ENCODE peak calls at places on chromosomes 13 and 19, in seven cellular contexts. F is GM06990, S is Karpas-422, B is transverse colon, P is uterus, Z is lower lobe of right lung, T is heart right ventricle. J is an unnamed sample.

GRCh38 chr19:39082745-39083598 is 1.2 kb upstream of the ACP7 start:
- DNase-seq in F (no peak), S (no peak), B (no peak), P (no peak), Z (no peak), T (no peak), J (peak)

GRCh38 chr13:85347251-85347650 is 452.0 kb downstream of the SLITRK6 start:
- DNase-seq in F (no peak), S (no peak), B (no peak), P (no peak), Z (no peak), T (no peak), J (no peak)

GRCh38 chr19:10805075-10805757 is 30.8 kb downstream of the TMED1 start:
- DNase-seq in F (no peak), S (no peak), B (no peak), P (no peak), Z (peak), T (no peak), J (no peak)

GRCh38 chr13:69565334-69565733 is 542.3 kb upstream of the ATXN8OS start:
- DNase-seq in F (no peak), S (peak), B (peak), P (no peak), Z (no peak), T (no peak), J (peak)

GRCh38 chr19:49071860-49072547 is 495 bp downstream of the KCNA7 start:
- DNase-seq in F (no peak), S (no peak), B (no peak), P (no peak), Z (no peak), T (no peak), J (peak)

GRCh38 chr13:82165396-82166174 is 1716.7 kb downstream of the SLITRK1 start:
- DNase-seq in F (no peak), S (no peak), B (no peak), P (no peak), Z (no peak), T (no peak), J (peak)

GRCh38 chr19:31402931-31403330 is 53.7 kb upstream of the TSHZ3 start:
- DNase-seq in F (no peak), S (no peak), B (no peak), P (no peak), Z (no peak), T (no peak), J (no peak)

GRCh38 chr19:35718345-35719041 is 690 bp downstream of the KMT2B start:
- DNase-seq in F (peak), S (peak), B (peak), P (peak), Z (peak), T (peak), J (peak)

GRCh38 chr19:18646535-18647370 is 9.9 kb downstream of the KLHL26 start:
- DNase-seq in F (no peak), S (no peak), B (no peak), P (no peak), Z (no peak), T (no peak), J (peak)

GRCh38 chr19:41861846-41862245 is 1.8 kb downstream of the RPS19 start:
- DNase-seq in F (no peak), S (no peak), B (no peak), P (no peak), Z (no peak), T (no peak), J (no peak)
- H3K4me3 ChIP-seq in F (peak), S (peak), B (no peak), P (no peak), Z (peak), T (peak), J (no peak)

GRCh38 chr19:2494084-2494446 is 18.1 kb downstream of the GADD45B start:
- DNase-seq in F (no peak), S (peak), B (no peak), P (no peak), Z (no peak), T (no peak), J (peak)
- H3K4me3 ChIP-seq in F (no peak), S (no peak), B (no peak), P (no peak), Z (peak), T (peak), J (no peak)

GRCh38 chr13:98253526-98253925 is 76.5 kb upstream of the RNF113B start:
- DNase-seq in F (no peak), S (no peak), B (no peak), P (no peak), Z (no peak), T (no peak), J (no peak)
- H3K4me3 ChIP-seq in F (no peak), S (no peak), B (no peak), P (no peak), Z (no peak), T (no peak), J (no peak)

DNA sequence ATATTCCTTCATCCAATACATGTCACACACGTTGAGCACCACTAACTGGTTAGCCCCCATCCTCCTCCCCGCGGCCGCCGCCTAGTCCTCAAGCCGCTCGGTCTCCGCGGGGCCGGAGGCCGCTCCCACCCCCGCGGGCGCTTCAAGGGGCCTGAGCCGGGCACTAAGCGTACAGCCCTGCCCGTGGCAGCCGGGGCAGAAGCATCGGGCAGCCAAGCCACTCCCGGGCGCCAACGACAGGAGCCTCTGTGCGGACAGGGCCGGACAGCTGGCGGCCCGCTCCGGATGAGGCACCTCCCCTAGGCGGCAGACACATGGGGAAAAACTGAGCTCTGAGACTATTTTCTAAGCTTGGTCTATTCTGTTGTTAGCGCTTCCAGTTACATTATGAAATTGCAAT is 2.8 kb upstream of the ZNF543 start:
- DNase-seq in F (no peak), S (no peak), B (no peak), P (no peak), Z (no peak), T (no peak), J (peak)
- H3K4me3 ChIP-seq in F (no peak), S (no peak), B (no peak), P (no peak), Z (no peak), T (peak), J (no peak)

GRCh38 chr13:24035411-24035810 is 125.1 kb upstream of the SPATA13 start:
- DNase-seq in F (no peak), S (no peak), B (no peak), P (no peak), Z (no peak), T (no peak), J (no peak)

GRCh38 chr13:24033527-24034302 is 126.8 kb upstream of the SPATA13 start:
- DNase-seq in F (no peak), S (no peak), B (no peak), P (no peak), Z (no peak), T (no peak), J (no peak)

GRCh38 chr13:24036115-24036514 is 124.4 kb upstream of the SPATA13 start:
- DNase-seq in F (no peak), S (no peak), B (no peak), P (no peak), Z (no peak), T (no peak), J (no peak)

GRCh38 chr13:24032674-24033073 is 127.8 kb upstream of the SPATA13 start:
- DNase-seq in F (no peak), S (no peak), B (no peak), P (no peak), Z (no peak), T (no peak), J (no peak)

GRCh38 chr13:24032252-24032651 is 128.3 kb upstream of the SPATA13 start:
- DNase-seq in F (no peak), S (no peak), B (no peak), P (no peak), Z (no peak), T (no peak), J (no peak)
- H3K4me3 ChIP-seq in F (no peak), S (no peak), B (no peak), P (no peak), Z (no peak), T (no peak), J (no peak)

GRCh38 chr19:54493967-54494585 is 8.6 kb upstream of the LAIR2 start:
- DNase-seq in F (no peak), S (no peak), B (no peak), P (no peak), Z (no peak), T (no peak), J (no peak)
- H3K4me3 ChIP-seq in F (no peak), S (no peak), B (no peak), P (no peak), Z (no peak), T (no peak), J (no peak)